ENCODE peak calls at places on chromosomes 7 and 10, in nine cellular contexts. G is NCI-H524 treated with DMSO at 0.1 percent for 48 hours; M is M059J; Q is A172; R is mesothelial cell of epicardium; O is naive thymus-derived CD4-positive, alpha-beta T cell; X is GM13977; Z is GM18507; W is NAMALWA. P is an unnamed sample.

GRCh38 chr10:83680470-83680891 is 458.8 kb upstream of the GHITM start:
- DNase-seq in Q (no peak), W (peak), G (no peak), R (no peak), M (no peak), X (peak), Z (peak), O (peak), P (no peak)

GRCh38 chr10:92822964-92823363 is 25.4 kb upstream of the EXOC6 start:
- DNase-seq in G (no peak), R (no peak), O (no peak), W (peak), M (peak), X (peak), Z (no peak), Q (peak), P (no peak)

GRCh38 chr7:112182749-112183148 is 23.4 kb downstream of the DOCK4 start:
- DNase-seq in X (no peak), Q (no peak), G (no peak), O (no peak), W (no peak), Z (no peak), R (no peak), M (no peak), P (peak)

GRCh38 chr7:24665564-24666294 is 91.5 kb downstream of the GSDME start:
- DNase-seq in X (peak), R (no peak), W (peak), M (peak), G (no peak), Q (peak), O (peak), Z (no peak), P (peak)

GRCh38 chr10:61486251-61486650 is 33.1 kb upstream of the TMEM26 start:
- DNase-seq in R (no peak), X (no peak), Z (no peak), G (no peak), Q (no peak), W (no peak), M (no peak), O (no peak), P (no peak)

GRCh38 chr10:118870467-118871243 is 115.9 kb upstream of the CACUL1 start:
- DNase-seq in X (no peak), W (no peak), Q (peak), R (no peak), O (no peak), Z (no peak), M (peak), G (no peak), P (no peak)

GRCh38 chr10:30812018-30812851 is 182.7 kb upstream of the LYZL2 start:
- DNase-seq in O (no peak), M (peak), R (no peak), Z (no peak), W (no peak), Q (no peak), X (no peak), G (no peak), P (no peak)

GRCh38 chr10:88431103-88431502 is 152.0 kb downstream of the RNLS start:
- DNase-seq in X (no peak), R (no peak), G (no peak), W (no peak), Z (no peak), M (no peak), Q (no peak), O (no peak), P (no peak)

GRCh38 chr7:18117482-18117881 is 89.8 kb upstream of the PRPS1L1 start:
- DNase-seq in R (no peak), G (no peak), M (peak), Z (no peak), O (no peak), Q (peak), X (no peak), W (no peak), P (no peak)

GRCh38 chr7:83301416-83301815 is 138.7 kb upstream of the PCLO start:
- DNase-seq in Q (peak), M (peak), Z (no peak), G (no peak), X (no peak), W (no peak), R (no peak), O (no peak), P (no peak)

GRCh38 chr10:12909836-12910185 is 91.7 kb downstream of the CCDC3 start:
- DNase-seq in X (no peak), W (no peak), R (no peak), Z (no peak), Q (peak), O (no peak), M (peak), G (no peak), P (no peak)

GRCh38 chr7:131329176-131329570 is 1.5 kb downstream of the MKLN1 start:
- DNase-seq in X (no peak), G (no peak), O (no peak), M (peak), Z (no peak), Q (no peak), W (peak), R (no peak), P (no peak)

GRCh38 chr7:32501522-32501921 is 6.2 kb downstream of the AVL9 start:
- DNase-seq in M (peak), Q (peak), W (no peak), Z (no peak), X (no peak), G (no peak), R (no peak), O (no peak), P (no peak)

GRCh38 chr7:155942226-155942950 is 130.1 kb upstream of the SHH start:
- DNase-seq in M (no peak), X (no peak), O (no peak), R (no peak), W (no peak), Z (no peak), G (no peak), Q (no peak), P (no peak)

GRCh38 chr10:117689566-117689965 is 147.0 kb downstream of the EMX2 start:
- DNase-seq in X (no peak), Z (no peak), O (no peak), Q (no peak), R (no peak), W (no peak), M (no peak), G (no peak), P (no peak)

GRCh38 chr10:43105119-43105792 is 28.4 kb downstream of the RET start:
- DNase-seq in R (peak), M (peak), G (no peak), W (peak), Q (peak), Z (peak), O (peak), X (peak), P (peak)

GRCh38 chr10:111118758-111119157 is 41.9 kb downstream of the ADRA2A start:
- DNase-seq in Z (no peak), M (no peak), X (no peak), Q (no peak), O (no peak), W (no peak), R (no peak), G (no peak), P (no peak)

GRCh38 chr10:62456611-62457101 is 82.5 kb downstream of the ZNF365 start:
- DNase-seq in X (peak), O (no peak), G (no peak), R (no peak), W (peak), Q (no peak), Z (peak), M (no peak), P (no peak)

GRCh38 chr7:98836811-98837631 is 32.8 kb downstream of the TMEM130 start:
- DNase-seq in R (no peak), W (peak), O (no peak), Z (peak), G (no peak), M (peak), X (peak), Q (peak), P (no peak)

GRCh38 chr10:59265140-59265539 is 88.7 kb downstream of the PHYHIPL start:
- DNase-seq in Q (no peak), G (no peak), M (no peak), Z (no peak), X (no peak), W (no peak), O (no peak), R (no peak), P (no peak)

GRCh38 chr10:102850025-102850518 is 4.0 kb upstream of the BORCS7 start:
- DNase-seq in M (no peak), W (no peak), O (no peak), R (no peak), X (no peak), Z (no peak), G (no peak), Q (no peak), P (no peak)

GRCh38 chr10:73139251-73139650 is 28.6 kb downstream of the ECD start:
- DNase-seq in Z (no peak), W (no peak), G (no peak), X (no peak), O (no peak), Q (no peak), R (no peak), M (no peak), P (no peak)

GRCh38 chr10:92839191-92840085 is 8.9 kb upstream of the EXOC6 start:
- DNase-seq in O (peak), X (peak), R (no peak), M (peak), Z (no peak), Q (no peak), G (no peak), W (peak), P (no peak)

GRCh38 chr10:43595739-43596298 is 10.4 kb upstream of the ZNF485 start:
- DNase-seq in Z (no peak), M (peak), R (no peak), W (no peak), O (peak), X (no peak), G (no peak), Q (no peak), P (no peak)

GRCh38 chr7:219581-220150 is 27.3 kb downstream of the FAM20C start:
- DNase-seq in Q (no peak), O (no peak), M (no peak), Z (no peak), X (no peak), R (no peak), G (no peak), W (no peak), P (peak)

GRCh38 chr7:151014950-151015349 is 9.3 kb downstream of the ATG9B start:
- DNase-seq in O (no peak), W (peak), Z (no peak), R (no peak), G (no peak), Q (peak), X (no peak), M (no peak), P (no peak)